ENCODE peak calls at places on chromosome 13, in eight cellular contexts. W is naive thymus-derived CD8-positive, alpha-beta T cell; Z is Kasumi-1; O is ascending aorta; L is fibroblast of mammary gland; V is CD8-positive, alpha-beta memory T cell; C is left ventricle myocardium inferior; R is substantia nigra. T is an unnamed sample.

GRCh38 chr13:109642358-109642757 is 144.0 kb downstream of the IRS2 start:
- DNase-seq in V (no peak), O (no peak), C (no peak), R (no peak), L (no peak), W (no peak), Z (no peak), T (no peak)

GRCh38 chr13:103469771-103470170 is 403.6 kb upstream of the SLC10A2 start:
- DNase-seq in W (no peak), L (no peak), R (no peak), Z (no peak), O (no peak), C (no peak), V (no peak), T (no peak)

GRCh38 chr13:78589206-78589605 is 14.1 kb downstream of the POU4F1 start:
- DNase-seq in W (no peak), O (no peak), L (peak; percentile 28), R (no peak), Z (no peak), C (peak; percentile 32), V (no peak), T (peak; percentile 56)

GRCh38 chr13:20738616-20739015 is 35.1 kb downstream of the IL17D start:
- DNase-seq in V (no peak), C (no peak), R (no peak), O (no peak), Z (no peak), W (no peak), L (no peak), T (no peak)

GRCh38 chr13:52925775-52926285 is 77.4 kb upstream of the PCDH8 start:
- DNase-seq in C (peak; percentile 56), R (no peak), L (no peak), W (no peak), O (no peak), V (no peak), Z (no peak), T (no peak)

GRCh38 chr13:34243396-34243795 is 425.4 kb downstream of the RFC3 start:
- DNase-seq in O (no peak), L (no peak), R (no peak), C (peak; percentile 31), V (no peak), Z (no peak), W (no peak), T (no peak)

GRCh38 chr13:97114696-97115095 is 107.4 kb upstream of the MBNL2 start:
- DNase-seq in R (no peak), W (no peak), V (no peak), L (no peak), Z (no peak), O (no peak), C (no peak), T (no peak)

GRCh38 chr13:97222934-97223710 is 989 bp downstream of the MBNL2 start:
- DNase-seq in V (no peak), R (no peak), L (no peak), C (no peak), W (no peak), O (no peak), Z (no peak), T (no peak)

GRCh38 chr13:98492335-98493034 is 84.4 kb downstream of the STK24 start:
- DNase-seq in R (no peak), Z (no peak), C (no peak), O (no peak), W (no peak), L (no peak), V (no peak), T (no peak)

GRCh38 chr13:38053896-38054295 is 184.3 kb upstream of the TRPC4 start:
- DNase-seq in C (no peak), V (no peak), R (no peak), L (no peak), W (no peak), Z (no peak), O (no peak), T (no peak)

GRCh38 chr13:106348032-106348431 is 187.4 kb downstream of the EFNB2 start:
- DNase-seq in C (no peak), L (peak; percentile 28), Z (no peak), R (no peak), O (no peak), V (no peak), W (no peak), T (peak; percentile 77)

GRCh38 chr13:69565334-69565733 is 542.3 kb upstream of the ATXN8OS start:
- DNase-seq in L (peak; percentile 4), W (no peak), R (no peak), V (no peak), O (no peak), Z (peak; percentile 36), C (no peak), T (peak; percentile 39)

GRCh38 chr13:51785592-51786424 is 18.2 kb downstream of the DHRS12 start:
- DNase-seq in W (no peak), C (peak; percentile 76), L (peak; percentile 75), Z (no peak), R (no peak), O (no peak), V (no peak), T (peak; percentile 55)

GRCh38 chr13:110257408-110257807 is 49.5 kb downstream of the COL4A1 start:
- DNase-seq in V (no peak), O (peak; percentile 48), C (no peak), W (no peak), L (no peak), R (no peak), Z (no peak), T (no peak)

GRCh38 chr13:92843549-92843948 is 383.1 kb upstream of the GPC6 start:
- DNase-seq in R (no peak), L (peak; percentile 81), W (no peak), O (no peak), Z (no peak), V (no peak), C (no peak), T (peak; percentile 51)

GRCh38 chr13:46605824-46606554 is 53.0 kb downstream of the LRCH1 start:
- DNase-seq in O (no peak), Z (peak; percentile 67), W (no peak), C (no peak), V (no peak), R (no peak), L (no peak), T (peak; percentile 33)

GRCh38 chr13:84870190-84870589 is 929.0 kb downstream of the SLITRK6 start:
- DNase-seq in V (no peak), C (no peak), Z (no peak), W (no peak), L (peak; percentile 1), R (no peak), O (no peak), T (peak; percentile 28)

GRCh38 chr13:111521691-111522229 is 201.3 kb downstream of the TEX29 start:
- DNase-seq in V (no peak), W (no peak), L (no peak), O (no peak), Z (no peak), C (no peak), R (no peak), T (no peak)

T was measured in ELR.